ENCODE peak calls at places on chromosomes 4 and X, in five cellular contexts. One of them, this sample, is unnamed.

GRCh38 chr4:55635760-55636621 is at the start of gene NMU:
- DNase-seq in astrocyte of the spinal cord: peak
- DNase-seq in epithelial cell of esophagus: peak
- DNase-seq in ovary: no peak
- DNase-seq in heart left ventricle: peak
- DNase-seq in this sample: peak

GRCh38 chr4:149465941-149466340 is 349.7 kb downstream of the IQCM start:
- DNase-seq in astrocyte of the spinal cord: no peak
- DNase-seq in epithelial cell of esophagus: peak
- DNase-seq in ovary: no peak
- DNase-seq in heart left ventricle: no peak
- DNase-seq in this sample: peak

GRCh38 chrX:150966235-150966634 is 16.9 kb upstream of the HMGB3 start:
- DNase-seq in astrocyte of the spinal cord: no peak
- DNase-seq in epithelial cell of esophagus: no peak
- DNase-seq in ovary: no peak
- DNase-seq in heart left ventricle: no peak
- DNase-seq in this sample: no peak

GRCh38 chr4:172851534-172851933 is 317.1 kb upstream of the GALNT7 start:
- DNase-seq in astrocyte of the spinal cord: peak
- DNase-seq in epithelial cell of esophagus: peak
- DNase-seq in ovary: no peak
- DNase-seq in heart left ventricle: no peak
- DNase-seq in this sample: no peak

GRCh38 chrX:136694491-136695087 is 46.6 kb downstream of the CD40LG start:
- DNase-seq in astrocyte of the spinal cord: peak
- DNase-seq in epithelial cell of esophagus: peak
- DNase-seq in ovary: no peak
- DNase-seq in heart left ventricle: no peak
- DNase-seq in this sample: peak

GRCh38 chrX:130109429-130110378 is 593 bp downstream of the ELF4 start:
- DNase-seq in astrocyte of the spinal cord: no peak
- DNase-seq in epithelial cell of esophagus: no peak
- DNase-seq in ovary: peak
- DNase-seq in heart left ventricle: no peak
- DNase-seq in this sample: no peak

GRCh38 chr4:56979674-56980073 is 978 bp downstream of the POLR2B start:
- DNase-seq in astrocyte of the spinal cord: no peak
- DNase-seq in epithelial cell of esophagus: peak
- DNase-seq in ovary: no peak
- DNase-seq in heart left ventricle: no peak
- DNase-seq in this sample: peak

GRCh38 chr4:99710020-99710419 is 52.4 kb upstream of the C4orf54 start:
- DNase-seq in astrocyte of the spinal cord: no peak
- DNase-seq in epithelial cell of esophagus: peak
- DNase-seq in ovary: no peak
- DNase-seq in heart left ventricle: no peak
- DNase-seq in this sample: no peak

GRCh38 chrX:69387559-69388487 is 116.3 kb upstream of the NALF2 start:
- DNase-seq in astrocyte of the spinal cord: peak
- DNase-seq in epithelial cell of esophagus: peak
- DNase-seq in ovary: peak
- DNase-seq in heart left ventricle: peak
- DNase-seq in this sample: peak

GRCh38 chr4:99079625-99080295 is 8.8 kb downstream of the ADH5 start:
- DNase-seq in astrocyte of the spinal cord: no peak
- DNase-seq in epithelial cell of esophagus: no peak
- DNase-seq in ovary: no peak
- DNase-seq in heart left ventricle: no peak
- DNase-seq in this sample: no peak

GRCh38 chr4:143025111-143025704 is 159.5 kb upstream of the USP38 start:
- DNase-seq in astrocyte of the spinal cord: peak
- DNase-seq in epithelial cell of esophagus: peak
- DNase-seq in ovary: peak
- DNase-seq in heart left ventricle: no peak
- DNase-seq in this sample: peak

GRCh38 chrX:2701600-2701999 is 10.5 kb downstream of the CD99 start:
- DNase-seq in astrocyte of the spinal cord: no peak
- DNase-seq in epithelial cell of esophagus: no peak
- DNase-seq in ovary: no peak
- DNase-seq in heart left ventricle: peak
- DNase-seq in this sample: no peak

GRCh38 chrX:49910344-49910743 is 12.1 kb upstream of the CLCN5 start:
- DNase-seq in astrocyte of the spinal cord: no peak
- DNase-seq in epithelial cell of esophagus: no peak
- DNase-seq in ovary: no peak
- DNase-seq in heart left ventricle: no peak
- DNase-seq in this sample: no peak

GRCh38 chrX:48697182-48697727 is 721 bp downstream of the SUV39H1 start:
- DNase-seq in astrocyte of the spinal cord: no peak
- DNase-seq in epithelial cell of esophagus: no peak
- DNase-seq in ovary: no peak
- DNase-seq in heart left ventricle: no peak
- DNase-seq in this sample: no peak

GRCh38 chrX:40155617-40156471 is 58.1 kb upstream of the BCOR start:
- DNase-seq in astrocyte of the spinal cord: no peak
- DNase-seq in epithelial cell of esophagus: no peak
- DNase-seq in ovary: peak
- DNase-seq in heart left ventricle: no peak
- DNase-seq in this sample: no peak

GRCh38 chrX:16882188-16882587 is 12.0 kb upstream of the RBBP7 start:
- DNase-seq in astrocyte of the spinal cord: peak
- DNase-seq in epithelial cell of esophagus: peak
- DNase-seq in ovary: peak
- DNase-seq in heart left ventricle: no peak
- DNase-seq in this sample: peak

GRCh38 chrX:133493366-133493765 is 78.1 kb upstream of the GPC4 start:
- DNase-seq in astrocyte of the spinal cord: no peak
- DNase-seq in epithelial cell of esophagus: peak
- DNase-seq in ovary: no peak
- DNase-seq in heart left ventricle: no peak
- DNase-seq in this sample: no peak

GRCh38 chr4:40952672-40953071 is 202.9 kb downstream of the NSUN7 start:
- DNase-seq in astrocyte of the spinal cord: no peak
- DNase-seq in epithelial cell of esophagus: no peak
- DNase-seq in ovary: no peak
- DNase-seq in heart left ventricle: no peak
- DNase-seq in this sample: no peak

GRCh38 chrX:40140706-40141499 is 43.1 kb upstream of the BCOR start:
- DNase-seq in astrocyte of the spinal cord: peak
- DNase-seq in epithelial cell of esophagus: no peak
- DNase-seq in ovary: peak
- DNase-seq in heart left ventricle: no peak
- DNase-seq in this sample: peak

GRCh38 chrX:103640401-103641155 is 11.8 kb downstream of the TCEAL1 start:
- DNase-seq in astrocyte of the spinal cord: peak
- DNase-seq in epithelial cell of esophagus: peak
- DNase-seq in ovary: no peak
- DNase-seq in heart left ventricle: no peak
- DNase-seq in this sample: no peak

GRCh38 chr4:102564399-102564921 is 63.3 kb downstream of the NFKB1 start:
- DNase-seq in astrocyte of the spinal cord: peak
- DNase-seq in epithelial cell of esophagus: peak
- DNase-seq in ovary: no peak
- DNase-seq in heart left ventricle: no peak
- DNase-seq in this sample: peak

GRCh38 chr4:78787392-78788004 is 11.3 kb downstream of the BMP2K start:
- DNase-seq in astrocyte of the spinal cord: no peak
- DNase-seq in epithelial cell of esophagus: no peak
- DNase-seq in ovary: no peak
- DNase-seq in heart left ventricle: no peak
- DNase-seq in this sample: no peak

GRCh38 chr4:212438-213174 is 88.3 kb downstream of the ZNF718 start:
- DNase-seq in astrocyte of the spinal cord: peak
- DNase-seq in epithelial cell of esophagus: peak
- DNase-seq in ovary: peak
- DNase-seq in heart left ventricle: peak
- DNase-seq in this sample: peak

GRCh38 chrX:150543230-150544155 is 24.9 kb upstream of the MTM1 start:
- DNase-seq in astrocyte of the spinal cord: no peak
- DNase-seq in epithelial cell of esophagus: no peak
- DNase-seq in ovary: no peak
- DNase-seq in heart left ventricle: no peak
- DNase-seq in this sample: no peak

GRCh38 chrX:106898462-106898861 is 4.7 kb downstream of the RIPPLY1 start:
- DNase-seq in astrocyte of the spinal cord: peak
- DNase-seq in epithelial cell of esophagus: peak
- DNase-seq in ovary: no peak
- DNase-seq in heart left ventricle: no peak
- DNase-seq in this sample: peak

GRCh38 chr4:147843162-147843561 is 111.3 kb downstream of the ARHGAP10 start:
- DNase-seq in astrocyte of the spinal cord: no peak
- DNase-seq in epithelial cell of esophagus: peak
- DNase-seq in ovary: no peak
- DNase-seq in heart left ventricle: no peak
- DNase-seq in this sample: no peak

GRCh38 chr4:3689006-3689405 is 77.2 kb upstream of the ADRA2C start:
- DNase-seq in astrocyte of the spinal cord: no peak
- DNase-seq in epithelial cell of esophagus: no peak
- DNase-seq in ovary: no peak
- DNase-seq in heart left ventricle: no peak
- DNase-seq in this sample: no peak

GRCh38 chr4:173934933-173935620 is 348.4 kb downstream of the FBXO8 start:
- DNase-seq in astrocyte of the spinal cord: no peak
- DNase-seq in epithelial cell of esophagus: no peak
- DNase-seq in ovary: no peak
- DNase-seq in heart left ventricle: no peak
- DNase-seq in this sample: peak

GRCh38 chr4:19455196-19455595 is 796.5 kb upstream of the SLIT2 start:
- DNase-seq in astrocyte of the spinal cord: no peak
- DNase-seq in epithelial cell of esophagus: no peak
- DNase-seq in ovary: no peak
- DNase-seq in heart left ventricle: no peak
- DNase-seq in this sample: no peak

GRCh38 chrX:119541188-119541587 is 24.0 kb downstream of the STEEP1 start:
- DNase-seq in astrocyte of the spinal cord: peak
- DNase-seq in epithelial cell of esophagus: peak
- DNase-seq in ovary: no peak
- DNase-seq in heart left ventricle: no peak
- DNase-seq in this sample: peak

GRCh38 chrX:131067846-131068745 is 9.9 kb downstream of the ARHGAP36 start:
- DNase-seq in astrocyte of the spinal cord: no peak
- DNase-seq in epithelial cell of esophagus: no peak
- DNase-seq in ovary: no peak
- DNase-seq in heart left ventricle: no peak
- DNase-seq in this sample: no peak

GRCh38 chrX:19709812-19710518 is 177.4 kb downstream of the SH3KBP1 start:
- DNase-seq in astrocyte of the spinal cord: peak
- DNase-seq in epithelial cell of esophagus: peak
- DNase-seq in ovary: no peak
- DNase-seq in heart left ventricle: no peak
- DNase-seq in this sample: peak

GRCh38 chrX:53795583-53795982 is 109.1 kb upstream of the HUWE1 start:
- DNase-seq in astrocyte of the spinal cord: no peak
- DNase-seq in epithelial cell of esophagus: no peak
- DNase-seq in ovary: no peak
- DNase-seq in heart left ventricle: no peak
- DNase-seq in this sample: peak

GRCh38 chr4:121256887-121257426 is 92.8 kb upstream of the TNIP3 start:
- DNase-seq in astrocyte of the spinal cord: no peak
- DNase-seq in epithelial cell of esophagus: no peak
- DNase-seq in ovary: no peak
- DNase-seq in heart left ventricle: no peak
- DNase-seq in this sample: no peak

GRCh38 chrX:132488819-132489255 is at the start of gene MBNL3:
- DNase-seq in astrocyte of the spinal cord: peak
- DNase-seq in epithelial cell of esophagus: peak
- DNase-seq in ovary: peak
- DNase-seq in heart left ventricle: peak
- DNase-seq in this sample: peak

GRCh38 chr4:3322059-3322550 is 29.3 kb downstream of the RGS12 start:
- DNase-seq in astrocyte of the spinal cord: peak
- DNase-seq in epithelial cell of esophagus: no peak
- DNase-seq in ovary: no peak
- DNase-seq in heart left ventricle: peak
- DNase-seq in this sample: peak

GRCh38 chrX:111877681-111878080 is 1.7 kb downstream of the TRPC5OS start:
- DNase-seq in astrocyte of the spinal cord: no peak
- DNase-seq in epithelial cell of esophagus: no peak
- DNase-seq in ovary: no peak
- DNase-seq in heart left ventricle: no peak
- DNase-seq in this sample: no peak
- TF ChIP-seq CTCF in astrocyte of the spinal cord: no peak
- TF ChIP-seq CTCF in epithelial cell of esophagus: no peak
- TF ChIP-seq CTCF in ovary: no peak
- TF ChIP-seq CTCF in heart left ventricle: no peak
- TF ChIP-seq CTCF in this sample: no peak

GRCh38 chrX:101407167-101407747 is 468 bp downstream of the GLA start:
- DNase-seq in astrocyte of the spinal cord: no peak
- DNase-seq in epithelial cell of esophagus: no peak
- DNase-seq in ovary: no peak
- DNase-seq in heart left ventricle: no peak
- DNase-seq in this sample: no peak

GRCh38 chrX:101409043-101409442 is 1.0 kb downstream of the HNRNPH2 start:
- DNase-seq in astrocyte of the spinal cord: no peak
- DNase-seq in epithelial cell of esophagus: no peak
- DNase-seq in ovary: no peak
- DNase-seq in heart left ventricle: no peak
- DNase-seq in this sample: no peak

GRCh38 chrX:101407748-101408529 is at the start of the genes GLA and HNRNPH2:
- DNase-seq in astrocyte of the spinal cord: peak
- DNase-seq in epithelial cell of esophagus: peak
- DNase-seq in ovary: peak
- DNase-seq in heart left ventricle: peak
- DNase-seq in this sample: peak

GRCh38 chrX:101410461-101410860 is 2.4 kb downstream of the HNRNPH2 start:
- DNase-seq in astrocyte of the spinal cord: no peak
- DNase-seq in epithelial cell of esophagus: peak
- DNase-seq in ovary: no peak
- DNase-seq in heart left ventricle: no peak
- DNase-seq in this sample: no peak

GRCh38 chrX:101408530-101408836 is 461 bp downstream of the HNRNPH2 start:
- DNase-seq in astrocyte of the spinal cord: no peak
- DNase-seq in epithelial cell of esophagus: no peak
- DNase-seq in ovary: no peak
- DNase-seq in heart left ventricle: no peak
- DNase-seq in this sample: no peak
- H3K4me3 ChIP-seq in astrocyte of the spinal cord: peak
- H3K4me3 ChIP-seq in epithelial cell of esophagus: peak
- H3K4me3 ChIP-seq in ovary: peak
- H3K4me3 ChIP-seq in heart left ventricle: peak
- H3K4me3 ChIP-seq in this sample: peak

GRCh38 chr4:169152899-169153298 is 117.9 kb downstream of the SH3RF1 start:
- DNase-seq in astrocyte of the spinal cord: no peak
- DNase-seq in epithelial cell of esophagus: no peak
- DNase-seq in ovary: no peak
- DNase-seq in heart left ventricle: no peak
- DNase-seq in this sample: no peak
- TF ChIP-seq CTCF in astrocyte of the spinal cord: no peak
- TF ChIP-seq CTCF in epithelial cell of esophagus: peak
- TF ChIP-seq CTCF in ovary: no peak
- TF ChIP-seq CTCF in heart left ventricle: no peak
- TF ChIP-seq CTCF in this sample: peak

DNA sequence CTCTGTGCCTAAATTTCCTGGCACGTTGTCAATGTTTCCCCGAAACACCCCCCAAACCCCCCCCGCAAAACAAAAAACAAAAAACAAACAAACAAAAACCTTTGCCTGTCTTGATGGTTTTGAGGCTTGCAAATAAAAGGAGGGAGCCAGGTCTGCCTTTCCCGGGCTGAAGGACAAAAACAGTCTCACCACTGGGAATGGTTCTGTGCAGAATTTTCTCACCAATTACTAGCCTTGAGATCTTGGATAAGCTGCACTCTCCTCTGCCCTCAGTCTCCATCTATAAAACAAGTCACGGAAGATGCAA is 15.5 kb downstream of the NKX3-2 start:
- DNase-seq in astrocyte of the spinal cord: no peak
- DNase-seq in epithelial cell of esophagus: no peak
- DNase-seq in ovary: no peak
- DNase-seq in heart left ventricle: no peak
- DNase-seq in this sample: no peak
- H3K4me3 ChIP-seq in astrocyte of the spinal cord: no peak
- H3K4me3 ChIP-seq in epithelial cell of esophagus: no peak
- H3K4me3 ChIP-seq in ovary: no peak
- H3K4me3 ChIP-seq in heart left ventricle: no peak
- H3K4me3 ChIP-seq in this sample: no peak